ENCODE peak calls at places on chromosomes 5 and 9, in seven cellular contexts. U, C, T, A, K, B and J are unnamed samples.

GRCh38 chr5:159341914-159342313 is 11.6 kb upstream of the IL12B start:
- DNase-seq in U (no peak), C (no peak), T (peak), A (no peak), K (no peak), B (peak), J (no peak)

GRCh38 chr5:136192015-136192525 is 892 bp downstream of the SMIM32 start:
- DNase-seq in U (peak), C (peak), T (no peak), A (peak), K (peak), B (no peak), J (peak)

GRCh38 chr9:94603259-94603776 is 9.7 kb upstream of the FBP2 start:
- DNase-seq in U (peak), C (peak), T (peak), A (peak), K (peak), B (peak), J (peak)

GRCh38 chr5:10831416-10831815 is 70.4 kb upstream of the DAP start:
- DNase-seq in U (no peak), C (no peak), T (no peak), A (no peak), K (no peak), B (no peak), J (no peak)

GRCh38 chr5:113048931-113049330 is 72.3 kb downstream of the DCP2 start:
- DNase-seq in U (no peak), C (no peak), T (no peak), A (no peak), K (no peak), B (no peak), J (no peak)

GRCh38 chr5:16713386-16713928 is 96.7 kb upstream of the RETREG1 start:
- DNase-seq in U (no peak), C (no peak), T (peak), A (peak), K (peak), B (no peak), J (peak)

GRCh38 chr5:143433680-143434079 is 30.2 kb upstream of the NR3C1 start:
- DNase-seq in U (no peak), C (no peak), T (no peak), A (no peak), K (no peak), B (no peak), J (no peak)

GRCh38 chr5:97071101-97071500 is 71.3 kb downstream of the LIX1 start:
- DNase-seq in U (no peak), C (no peak), T (peak), A (no peak), K (no peak), B (no peak), J (no peak)

GRCh38 chr5:143650296-143650695 is 161.7 kb upstream of the HMHB1 start:
- DNase-seq in U (no peak), C (no peak), T (no peak), A (no peak), K (no peak), B (no peak), J (no peak)

GRCh38 chr5:1930501-1930879 is 47.8 kb upstream of the IRX4 start:
- DNase-seq in U (peak), C (no peak), T (no peak), A (peak), K (no peak), B (no peak), J (peak)

GRCh38 chr9:34380511-34381315 is 4.0 kb upstream of the MYORG start:
- DNase-seq in U (peak), C (no peak), T (peak), A (peak), K (peak), B (peak), J (peak)

GRCh38 chr5:98795243-98795642 is 21.8 kb downstream of the RGMB start:
- DNase-seq in U (no peak), C (no peak), T (no peak), A (no peak), K (no peak), B (no peak), J (no peak)

GRCh38 chr9:129351642-129352151 is 173.6 kb upstream of the IER5L start:
- DNase-seq in U (peak), C (peak), T (no peak), A (no peak), K (peak), B (no peak), J (peak)

GRCh38 chr5:67268233-67269011 is 71.8 kb upstream of the CD180 start:
- DNase-seq in U (peak), C (no peak), T (peak), A (peak), K (peak), B (peak), J (no peak)

GRCh38 chr9:76486151-76486550 is 27.2 kb downstream of the GCNT1 start:
- DNase-seq in U (no peak), C (no peak), T (no peak), A (no peak), K (no peak), B (no peak), J (no peak)

GRCh38 chr5:77882670-77883257 is 106.6 kb upstream of the TBCA start:
- DNase-seq in U (no peak), C (no peak), T (no peak), A (no peak), K (no peak), B (no peak), J (no peak)

GRCh38 chr9:22244141-22245011 is 202.2 kb upstream of the DMRTA1 start:
- DNase-seq in U (no peak), C (peak), T (no peak), A (peak), K (peak), B (no peak), J (peak)

GRCh38 chr5:44665101-44665701 is 143.5 kb upstream of the MRPS30 start:
- DNase-seq in U (no peak), C (no peak), T (no peak), A (no peak), K (no peak), B (no peak), J (no peak)

GRCh38 chr5:112174959-112175594 is 244.0 kb downstream of the EPB41L4A start:
- DNase-seq in U (no peak), C (peak), T (no peak), A (peak), K (peak), B (no peak), J (peak)

GRCh38 chr5:4228708-4229107 is 633.1 kb downstream of the IRX1 start:
- DNase-seq in U (no peak), C (no peak), T (no peak), A (no peak), K (no peak), B (no peak), J (no peak)

GRCh38 chr9:130897105-130897751 is 616 bp upstream of the QRFP start:
- DNase-seq in U (no peak), C (no peak), T (no peak), A (no peak), K (no peak), B (no peak), J (no peak)

GRCh38 chr9:98488578-98489312 is 220.0 kb downstream of the GABBR2 start:
- DNase-seq in U (no peak), C (no peak), T (no peak), A (no peak), K (no peak), B (no peak), J (no peak)

DNA sequence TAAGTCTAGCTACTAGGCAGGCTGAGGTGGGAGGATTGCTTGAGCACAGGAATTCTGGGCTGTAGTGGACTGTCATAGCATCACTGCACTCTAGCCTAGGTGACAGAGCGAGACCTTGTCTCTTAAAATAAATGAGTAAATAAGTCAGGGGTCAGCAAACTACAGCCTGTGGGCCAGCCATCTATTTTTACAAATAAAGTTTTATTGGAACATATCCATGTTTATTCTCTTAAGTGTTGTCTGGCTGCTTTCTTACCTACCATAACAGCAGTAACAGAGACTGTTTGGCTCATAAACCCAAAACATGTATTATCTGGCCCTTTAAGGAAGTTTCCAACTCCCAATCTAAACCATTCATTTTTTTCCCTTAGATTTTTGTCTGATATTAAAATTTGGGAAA is 29.6 kb downstream of the DIMT1 start:
- DNase-seq in U (no peak), C (no peak), T (no peak), A (no peak), K (no peak), B (no peak), J (no peak)
- TF ChIP-seq CTCF in U (no peak), C (no peak), T (no peak), A (no peak), K (no peak), B (no peak), J (no peak)

GRCh38 chr5:141269195-141269594 is 24.0 kb downstream of the PCDHB15 start:
- DNase-seq in U (no peak), C (no peak), T (no peak), A (no peak), K (no peak), B (no peak), J (no peak)

GRCh38 chr5:141272906-141273305 is 27.7 kb downstream of the PCDHB15 start:
- DNase-seq in U (no peak), C (peak), T (no peak), A (no peak), K (no peak), B (no peak), J (no peak)
- TF ChIP-seq CTCF in U (no peak), C (peak), T (no peak), A (no peak), K (peak), B (no peak), J (no peak)

DNA sequence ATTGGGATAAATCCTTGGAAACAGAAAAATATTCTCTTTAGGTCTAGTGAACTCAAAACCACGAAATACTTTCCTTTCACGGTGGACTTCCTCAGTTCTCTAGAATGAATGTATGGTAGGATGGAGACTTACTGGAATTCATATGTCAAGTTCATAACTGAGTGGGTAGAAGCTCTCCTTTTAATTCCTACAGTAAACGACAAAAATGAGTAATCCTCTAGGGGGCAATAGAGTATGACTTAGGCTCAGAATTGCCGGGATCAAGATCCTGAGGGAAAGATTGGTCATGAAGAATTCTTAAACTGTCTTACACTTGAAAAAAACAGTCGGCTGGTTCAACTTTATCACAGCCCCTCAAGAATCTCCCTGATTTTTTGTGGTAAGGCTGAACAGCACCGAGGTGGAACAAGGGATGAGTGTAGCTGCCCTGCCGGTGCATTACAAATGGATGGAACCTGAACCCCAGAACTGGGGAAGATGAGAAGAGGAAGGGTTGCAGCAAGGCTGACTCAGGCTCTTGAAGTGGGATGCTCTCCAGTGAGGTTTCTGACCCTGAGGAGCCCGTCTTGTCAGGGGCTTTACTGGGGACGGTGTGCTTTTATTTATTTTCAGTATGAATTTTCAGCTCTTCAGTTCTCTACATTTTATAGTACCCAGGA is 14.0 kb upstream of the LOX start:
- DNase-seq in U (no peak), C (no peak), T (no peak), A (no peak), K (peak), B (no peak), J (no peak)
- TF ChIP-seq CTCF in U (peak), C (peak), T (peak), A (peak), K (peak), B (peak), J (peak)

GRCh38 chr9:87498046-87498815 is 564 bp downstream of the DAPK1 start:
- DNase-seq in U (peak), C (peak), T (no peak), A (peak), K (peak), B (no peak), J (peak)
- TF ChIP-seq CTCF in U (peak), C (peak), T (peak), A (peak), K (peak), B (peak), J (no peak)

GRCh38 chr9:93239526-93239925 is 55.6 kb downstream of the WNK2 start:
- DNase-seq in U (no peak), C (no peak), T (no peak), A (no peak), K (no peak), B (no peak), J (no peak)
- TF ChIP-seq CTCF in U (no peak), C (no peak), T (no peak), A (no peak), K (no peak), B (no peak), J (no peak)

DNA sequence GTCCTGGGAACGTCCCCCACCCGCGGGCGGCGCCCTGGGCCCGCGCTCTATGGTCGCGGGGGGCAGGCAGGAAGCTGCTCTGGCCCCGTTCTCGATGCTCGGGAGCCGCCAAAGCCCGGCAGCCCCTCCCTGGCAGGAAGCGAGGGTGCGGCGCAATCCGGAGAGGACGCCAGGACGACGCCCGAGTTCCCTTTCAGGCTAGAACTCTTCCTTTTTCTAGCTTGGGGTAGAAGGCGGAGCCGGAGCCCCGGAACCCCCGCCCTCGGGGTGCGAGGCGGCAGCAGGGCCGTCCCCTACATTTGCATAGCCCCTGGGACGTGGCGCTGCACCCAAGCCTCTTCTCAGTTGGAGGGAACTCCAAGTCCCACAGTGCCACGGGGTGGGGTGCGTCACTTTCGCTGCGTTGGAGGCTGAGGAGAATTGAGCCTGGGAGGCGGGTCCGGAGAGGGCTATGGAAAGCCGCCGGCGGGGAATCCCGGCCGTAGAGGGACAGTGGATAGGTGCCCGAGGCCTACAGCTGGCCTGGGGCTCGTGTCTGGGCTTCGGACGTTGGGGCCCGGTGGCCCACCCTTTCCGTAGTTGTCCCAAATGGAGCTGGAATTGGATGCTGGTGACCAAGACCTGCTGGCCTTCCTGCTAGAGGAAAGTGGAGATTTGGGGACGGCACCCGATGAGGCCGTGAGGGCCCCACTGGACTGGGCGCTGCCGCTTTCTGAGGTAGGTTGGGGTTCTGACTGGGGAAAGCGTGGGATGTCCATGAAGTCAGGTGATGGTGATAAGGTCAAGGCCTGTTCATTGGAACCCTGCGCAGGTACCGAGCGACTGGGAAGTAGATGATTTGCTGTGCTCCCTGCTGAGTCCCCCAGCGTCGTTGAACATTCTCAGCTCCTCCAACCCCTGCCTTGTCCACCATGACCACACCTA is at the start of the genes CREB3 and TLN1:
- DNase-seq in U (peak), C (peak), T (peak), A (peak), K (peak), B (peak), J (peak)
- TF ChIP-seq CTCF in U (no peak), C (peak), T (peak), A (no peak), K (peak), B (no peak), J (no peak)

GRCh38 chr9:135678236-135679017 is 15.3 kb downstream of the LCN9 start:
- DNase-seq in U (peak), C (no peak), T (no peak), A (no peak), K (no peak), B (no peak), J (no peak)
- TF ChIP-seq CTCF in U (no peak), C (no peak), T (no peak), A (no peak), K (no peak), B (no peak), J (no peak)

DNA sequence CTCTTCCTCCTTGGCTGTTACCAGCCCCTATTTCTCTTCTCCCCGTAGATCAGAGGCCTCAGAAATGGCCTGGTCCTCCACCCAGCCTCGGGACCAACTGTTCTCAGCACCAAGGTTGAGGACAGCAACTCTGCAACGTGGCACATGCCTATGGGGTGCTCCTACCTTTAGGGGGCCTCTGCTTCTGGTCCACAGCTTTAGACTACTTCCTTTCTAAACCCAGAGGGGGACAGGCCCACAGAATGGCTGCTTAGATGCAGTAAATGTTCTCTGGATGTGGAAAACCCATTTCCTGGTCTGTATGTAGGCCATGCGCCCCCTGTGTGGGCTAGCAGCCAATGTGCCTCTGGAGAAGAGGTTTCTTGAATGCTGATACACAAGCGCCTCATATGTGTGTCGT is 68.4 kb downstream of the NRG2 start:
- DNase-seq in U (no peak), C (no peak), T (no peak), A (no peak), K (peak), B (peak), J (no peak)
- TF ChIP-seq CTCF in U (no peak), C (no peak), T (no peak), A (no peak), K (peak), B (no peak), J (no peak)